ENCODE peak calls at places on chromosomes 5 and 9, in five cellular contexts. P is A549, W is K562, M is GM12878, Z is HepG2. X is an unnamed sample.

GRCh38 chr9:130938652-130939404 is at the start of gene FIBCD1:
- DNase-seq in M (no peak), Z (no peak), W (no peak), P (peak), X (peak)

GRCh38 chr5:10595678-10596309 is 31.9 kb downstream of the ANKRD33B start:
- DNase-seq in P (peak), M (no peak), Z (peak), W (no peak), X (no peak)

GRCh38 chr9:16960084-16960483 is 89.6 kb upstream of the BNC2 start:
- DNase-seq in P (peak), Z (no peak), W (no peak), M (no peak), X (no peak)

GRCh38 chr9:129506892-129507291 is 114.0 kb downstream of the C9orf50 start:
- DNase-seq in P (peak), M (no peak), W (no peak), Z (no peak), X (peak)

GRCh38 chr5:143977891-143978448 is 166.0 kb downstream of the HMHB1 start:
- DNase-seq in W (no peak), M (no peak), Z (no peak), P (peak), X (no peak)

GRCh38 chr9:89746385-89747116 is 141.7 kb downstream of the GADD45G start:
- DNase-seq in W (no peak), M (no peak), Z (no peak), P (no peak), X (no peak)

GRCh38 chr9:94624621-94625020 is 14.7 kb downstream of the FBP1 start:
- DNase-seq in W (no peak), M (no peak), P (no peak), Z (no peak), X (no peak)

GRCh38 chr9:135228345-135228982 is 141.0 kb downstream of the OLFM1 start:
- DNase-seq in P (no peak), M (no peak), Z (no peak), W (no peak), X (no peak)

GRCh38 chr9:124309665-124310064 is 51.9 kb downstream of the NEK6 start:
- DNase-seq in W (no peak), P (peak), Z (peak), M (no peak), X (peak)

DNA sequence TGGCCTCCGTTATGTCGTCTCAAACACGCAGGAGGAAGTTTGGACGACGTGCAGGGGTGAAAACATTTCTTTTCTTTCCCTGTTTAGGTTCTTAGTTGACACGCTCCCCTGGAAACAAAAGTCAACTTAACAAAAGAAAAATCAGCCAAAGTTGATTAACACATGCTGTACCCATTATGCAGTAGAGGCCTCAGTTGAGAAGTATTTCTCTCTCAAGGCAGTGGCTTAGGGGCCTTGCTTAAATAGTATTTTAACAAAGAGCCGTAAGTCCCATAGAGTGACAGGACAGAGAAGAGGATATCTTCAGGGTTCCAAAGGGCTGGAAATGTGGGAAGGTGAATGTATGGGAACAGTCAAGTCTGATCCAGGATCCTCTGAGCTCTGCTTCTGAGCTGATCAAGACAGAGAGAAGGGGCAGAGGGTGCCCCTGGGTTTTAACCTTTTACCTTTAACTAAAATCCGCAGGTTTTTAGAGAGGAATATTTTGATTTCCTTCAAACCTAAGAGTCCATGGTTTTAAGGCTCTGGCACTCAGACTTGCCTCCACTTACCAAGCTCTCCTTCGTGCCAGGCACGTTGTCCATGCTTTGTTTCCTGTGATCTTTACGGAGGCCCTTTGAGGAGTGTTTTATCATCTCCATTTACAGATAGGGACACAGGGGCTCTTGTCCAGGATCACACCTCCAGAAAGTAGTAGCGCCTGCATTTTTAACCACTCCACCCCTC is 629 bp upstream of the CD74 start:
- DNase-seq in W (no peak), P (no peak), Z (no peak), M (no peak), X (no peak)
- H3K4me3 ChIP-seq in W (no peak), P (no peak), Z (peak), M (peak), X (peak)

GRCh38 chr9:111431684-111432083 is 52.5 kb downstream of the ECPAS start:
- DNase-seq in M (no peak), Z (no peak), P (no peak), W (no peak), X (no peak)

GRCh38 chr9:111423389-111423788 is 60.8 kb downstream of the ECPAS start:
- DNase-seq in Z (no peak), M (no peak), P (no peak), W (no peak), X (no peak)

GRCh38 chr9:111427186-111427585 is 57.0 kb downstream of the ECPAS start:
- DNase-seq in Z (no peak), P (peak), M (no peak), W (peak), X (no peak)

GRCh38 chr9:111433082-111433481 is 51.1 kb downstream of the ECPAS start:
- DNase-seq in Z (no peak), M (no peak), P (no peak), W (no peak), X (no peak)

GRCh38 chr9:111429175-111429574 is 55.0 kb downstream of the ECPAS start:
- DNase-seq in M (no peak), P (no peak), Z (peak), W (no peak), X (no peak)
- TF ChIP-seq JUNB in M (no peak), P (no peak), Z (no peak), W (no peak), X (no peak)

GRCh38 chr5:39185761-39186160 is 33.6 kb downstream of the FYB1 start:
- DNase-seq in M (no peak), P (no peak), W (no peak), Z (no peak), X (no peak)
- H3K4me3 ChIP-seq in M (no peak), P (no peak), W (no peak), Z (no peak), X (no peak)

GRCh38 chr9:20314981-20315380 is 307.3 kb downstream of the MLLT3 start:
- DNase-seq in M (no peak), W (no peak), P (no peak), Z (no peak), X (no peak)

GRCh38 chr9:20312732-20313131 is 309.6 kb downstream of the MLLT3 start:
- DNase-seq in M (no peak), P (peak), Z (no peak), W (no peak), X (no peak)

GRCh38 chr9:20316372-20316771 is 305.9 kb downstream of the MLLT3 start:
- DNase-seq in W (no peak), Z (no peak), M (no peak), P (no peak), X (no peak)

GRCh38 chr9:20317701-20318100 is 304.6 kb downstream of the MLLT3 start:
- DNase-seq in W (no peak), P (no peak), Z (no peak), M (no peak), X (no peak)

GRCh38 chr9:20315672-20316071 is 306.6 kb downstream of the MLLT3 start:
- DNase-seq in Z (no peak), M (no peak), P (no peak), W (no peak), X (no peak)
- TF ChIP-seq JUNB in Z (no peak), M (no peak), P (no peak), W (no peak), X (no peak)

DNA sequence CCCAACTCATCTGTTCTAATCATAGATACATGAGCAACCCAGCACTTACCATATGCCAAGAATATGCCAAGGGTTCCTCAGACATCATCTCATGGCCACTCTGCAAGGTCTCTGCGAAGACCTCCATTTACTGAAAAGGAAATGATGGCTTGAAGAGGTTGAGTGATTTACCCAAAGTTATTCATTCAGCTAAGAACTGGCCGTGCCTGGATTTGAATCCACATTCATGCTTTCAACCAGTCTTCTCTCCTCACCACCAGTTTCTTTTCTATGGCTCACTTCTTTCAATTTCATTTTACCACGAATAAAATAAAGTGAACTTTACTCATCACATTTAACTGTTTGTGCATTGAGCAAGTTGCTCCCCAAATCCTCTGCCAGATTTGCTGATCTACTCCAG is 27.2 kb upstream of the FOXI1 start:
- DNase-seq in M (no peak), Z (no peak), W (no peak), P (no peak), X (no peak)
- H3K4me3 ChIP-seq in M (no peak), Z (no peak), W (no peak), P (no peak), X (no peak)

DNA sequence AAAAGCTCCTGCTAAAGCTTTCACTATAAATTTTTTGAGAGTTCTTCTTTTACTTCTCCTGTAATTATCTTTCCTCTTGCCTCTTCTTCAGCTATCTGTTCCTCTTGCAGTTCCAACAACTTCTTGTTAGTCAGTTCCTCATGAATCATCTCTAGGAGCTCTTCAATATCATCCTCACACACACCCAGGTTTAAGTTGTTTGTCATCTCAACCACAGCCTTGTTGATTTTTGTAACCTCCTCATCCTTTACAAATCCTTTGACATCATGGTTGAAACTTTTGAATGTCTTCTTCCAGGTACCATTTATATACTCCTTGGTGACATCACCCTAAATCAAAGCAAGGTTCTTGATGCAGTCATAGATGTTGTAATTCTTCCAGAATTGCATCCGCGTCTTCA is 106.3 kb upstream of the MAMDC2 start:
- DNase-seq in M (no peak), P (peak), Z (no peak), W (no peak), X (no peak)
- TF ChIP-seq JUNB in M (no peak), P (no peak), Z (no peak), W (no peak), X (no peak)

DNA sequence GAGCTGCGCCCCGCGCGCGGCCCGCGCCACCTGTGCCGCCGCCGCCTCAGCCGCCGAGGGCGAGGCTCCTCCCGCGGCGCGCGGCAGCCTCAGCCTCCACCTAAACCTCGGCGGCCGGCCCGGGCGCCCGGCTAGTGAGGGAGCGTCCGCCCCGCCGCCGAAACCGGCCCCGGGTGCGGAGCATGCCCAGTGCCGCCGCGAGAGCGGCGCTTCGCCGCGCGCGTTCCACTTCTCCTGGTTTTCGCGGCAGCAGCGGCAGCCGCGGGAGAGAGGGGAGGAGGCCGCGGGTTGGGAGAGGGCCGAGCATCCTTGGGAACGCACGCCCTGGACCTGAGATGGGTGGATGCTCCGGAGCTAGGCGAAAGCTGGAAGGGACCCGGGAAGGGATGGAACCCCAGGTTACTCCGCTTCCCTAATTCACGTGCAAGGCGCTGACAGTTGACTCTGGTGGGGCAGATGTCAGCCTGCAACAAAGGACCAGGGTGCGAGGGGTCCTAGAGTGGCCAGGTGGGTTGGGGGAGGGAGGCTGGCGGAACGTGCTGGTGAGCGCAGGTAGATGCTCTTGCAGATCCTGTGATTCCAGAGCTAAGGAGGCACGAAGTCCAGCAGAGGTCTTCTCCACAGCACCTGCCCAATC is at the start of gene CTNND2:
- DNase-seq in P (peak), Z (no peak), M (no peak), W (no peak), X (peak)
- H3K4me3 ChIP-seq in P (peak), Z (peak), M (no peak), W (no peak), X (peak)

GRCh38 chr5:172588380-172588779 is 52.7 kb upstream of the NEURL1B start:
- DNase-seq in M (no peak), Z (no peak), P (no peak), W (no peak), X (no peak)

GRCh38 chr5:172585114-172585513 is 55.9 kb upstream of the NEURL1B start:
- DNase-seq in W (no peak), P (no peak), M (no peak), Z (no peak), X (no peak)

GRCh38 chr5:172584638-172585037 is 56.4 kb upstream of the NEURL1B start:
- DNase-seq in P (no peak), Z (no peak), W (no peak), M (no peak), X (no peak)

GRCh38 chr5:172587061-172587405 is 54.0 kb upstream of the NEURL1B start:
- DNase-seq in M (no peak), Z (no peak), P (no peak), W (no peak), X (no peak)

GRCh38 chr5:172586118-172587060 is 54.7 kb upstream of the NEURL1B start:
- DNase-seq in Z (no peak), P (no peak), W (no peak), M (no peak), X (peak)
- TF ChIP-seq JUNB in Z (no peak), P (no peak), W (no peak), M (no peak), X (no peak)

GRCh38 chr5:91245871-91246270 is 137.2 kb downstream of the ARRDC3 start:
- DNase-seq in P (no peak), W (no peak), M (no peak), Z (no peak), X (no peak)
- H3K4me3 ChIP-seq in P (no peak), W (no peak), M (no peak), Z (no peak), X (no peak)

GRCh38 chr5:159206818-159207217 is 2.5 kb downstream of the RNF145 start:
- DNase-seq in Z (no peak), W (no peak), P (no peak), M (no peak), X (no peak)
- TF ChIP-seq JUNB in Z (no peak), W (no peak), P (no peak), M (no peak), X (no peak)